ENCODE peak calls at places on chromosomes 11 and 22, in five cellular contexts. M is AG04450, K is adrenal gland, O is colonic mucosa, C is H9. T is an unnamed sample.

GRCh38 chr11:7490054-7490453 is 4.7 kb downstream of the OLFML1 start:
- DNase-seq in M (no peak), K (peak; percentile 38), O (no peak), C (no peak), T (no peak)

GRCh38 chr11:103730151-103730940 is 306.1 kb upstream of the DDI1 start:
- DNase-seq in M (peak; percentile 26), K (no peak), O (no peak), C (no peak), T (no peak)

GRCh38 chr22:46626911-46627805 is 7.0 kb downstream of the GRAMD4 start:
- DNase-seq in M (no peak), K (no peak), O (no peak), C (peak; percentile 94), T (no peak)

GRCh38 chr11:94020777-94021615 is at the start of gene HEPHL1:
- DNase-seq in M (no peak), K (no peak), O (no peak), C (peak; percentile 67), T (no peak)

GRCh38 chr11:81995907-81996306 is 737.8 kb downstream of the FAM181B start:
- DNase-seq in M (no peak), K (no peak), O (no peak), C (no peak), T (no peak)

GRCh38 chr11:22787565-22788162 is 41.9 kb downstream of the SVIP start:
- DNase-seq in M (peak; percentile 29), K (no peak), O (no peak), C (no peak), T (peak; percentile 33)

GRCh38 chr11:128174465-128175101 is 412.8 kb downstream of the ETS1 start:
- DNase-seq in M (peak; percentile 11), K (no peak), O (no peak), C (peak; percentile 65), T (no peak)

GRCh38 chr11:28529046-28529445 is 420.9 kb downstream of the METTL15 start:
- DNase-seq in M (peak; percentile 30), K (no peak), O (no peak), C (no peak), T (no peak)

GRCh38 chr11:126122863-126123262 is 60.2 kb upstream of the CDON start:
- DNase-seq in M (no peak), K (no peak), O (no peak), C (no peak), T (no peak)

DNA sequence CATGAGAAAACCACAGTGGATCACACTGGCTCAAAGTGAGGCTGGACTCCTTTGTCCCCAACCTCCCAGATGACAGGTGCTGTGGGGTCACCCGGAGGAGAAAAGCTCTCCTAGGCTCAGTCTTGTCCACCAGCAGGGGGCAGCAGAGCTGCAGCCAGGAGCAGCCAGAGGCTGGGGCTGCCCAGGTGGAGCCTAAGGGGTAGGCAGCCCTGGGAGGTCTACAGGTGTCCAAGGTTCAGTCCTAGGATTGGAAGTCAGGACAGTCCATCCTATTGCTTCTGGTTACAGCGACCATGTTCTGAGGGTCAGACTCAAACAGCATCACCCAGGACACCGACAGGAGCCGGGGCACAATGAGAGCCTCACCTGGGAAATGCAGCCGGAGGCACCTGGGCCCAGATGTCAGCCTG is 77.6 kb upstream of the IGLL5 start:
- DNase-seq in M (no peak), K (no peak), O (no peak), C (peak; percentile 80), T (peak; percentile 56)
- TF ChIP-seq CTCF in M (peak; percentile 76), K (peak; percentile 70), O (peak; percentile 84), C (peak; percentile 93), T (no peak)

GRCh38 chr11:73265853-73266643 is 6.1 kb upstream of the P2RY6 start:
- DNase-seq in M (no peak), K (no peak), O (no peak), C (peak; percentile 19), T (no peak)

GRCh38 chr11:73263640-73264039 is 8.5 kb upstream of the P2RY6 start:
- DNase-seq in M (no peak), K (no peak), O (no peak), C (peak; percentile 8), T (no peak)

GRCh38 chr11:73260127-73260457 is 12.0 kb upstream of the P2RY6 start:
- DNase-seq in M (no peak), K (no peak), O (no peak), C (peak; percentile 11), T (no peak)

GRCh38 chr11:73265278-73265810 is 6.8 kb upstream of the P2RY6 start:
- DNase-seq in M (no peak), K (no peak), O (no peak), C (peak; percentile 5), T (no peak)

DNA sequence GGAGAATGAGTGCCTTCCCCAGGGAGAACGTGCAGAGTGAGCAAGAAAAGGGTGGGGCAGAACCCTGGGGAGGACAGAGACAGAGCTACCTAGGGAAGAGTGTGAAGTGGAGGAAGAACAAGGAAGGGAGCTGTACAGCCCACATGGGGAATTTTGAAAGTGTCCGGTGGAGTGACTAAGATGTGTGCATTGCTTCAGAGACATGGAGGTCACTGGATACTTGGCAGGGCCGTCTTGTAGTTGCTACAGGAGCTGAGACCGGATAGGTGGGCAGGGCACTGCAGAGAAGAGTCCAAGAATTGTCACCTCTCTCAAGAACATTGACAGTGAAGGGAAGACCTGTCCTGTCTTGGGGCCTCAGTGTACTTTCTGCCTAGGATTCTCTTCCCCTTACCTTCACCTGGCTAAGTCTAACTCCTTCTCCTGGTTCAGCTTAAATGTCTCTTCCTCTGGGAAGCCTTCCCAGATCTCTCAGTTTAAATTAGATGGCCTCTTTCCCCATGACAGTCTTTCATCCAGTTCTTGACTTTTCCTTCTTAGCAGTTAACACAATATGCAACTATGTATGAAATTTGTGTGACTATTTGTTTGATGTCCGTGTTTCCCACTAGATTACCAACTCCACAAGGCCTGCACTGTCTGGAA is 9.2 kb upstream of the P2RY6 start:
- DNase-seq in M (no peak), K (peak; percentile 45), O (no peak), C (peak; percentile 14), T (no peak)
- TF ChIP-seq CTCF in M (no peak), K (no peak), O (no peak), C (no peak), T (no peak)

GRCh38 chr11:58513747-58514367 is 6.0 kb upstream of the OR5B21 start:
- DNase-seq in M (peak; percentile 52), K (peak; percentile 16), O (peak; percentile 25), C (peak; percentile 62), T (peak; percentile 57)
- TF ChIP-seq CTCF in M (peak; percentile 75), K (peak; percentile 60), O (peak; percentile 43), C (peak; percentile 83), T (peak; percentile 59)

GRCh38 chr11:130729678-130730300 is 186.5 kb downstream of the SNX19 start:
- DNase-seq in M (no peak), K (no peak), O (no peak), C (no peak), T (no peak)
- TF ChIP-seq CTCF in M (no peak), K (no peak), O (no peak), C (no peak), T (no peak)

DNA sequence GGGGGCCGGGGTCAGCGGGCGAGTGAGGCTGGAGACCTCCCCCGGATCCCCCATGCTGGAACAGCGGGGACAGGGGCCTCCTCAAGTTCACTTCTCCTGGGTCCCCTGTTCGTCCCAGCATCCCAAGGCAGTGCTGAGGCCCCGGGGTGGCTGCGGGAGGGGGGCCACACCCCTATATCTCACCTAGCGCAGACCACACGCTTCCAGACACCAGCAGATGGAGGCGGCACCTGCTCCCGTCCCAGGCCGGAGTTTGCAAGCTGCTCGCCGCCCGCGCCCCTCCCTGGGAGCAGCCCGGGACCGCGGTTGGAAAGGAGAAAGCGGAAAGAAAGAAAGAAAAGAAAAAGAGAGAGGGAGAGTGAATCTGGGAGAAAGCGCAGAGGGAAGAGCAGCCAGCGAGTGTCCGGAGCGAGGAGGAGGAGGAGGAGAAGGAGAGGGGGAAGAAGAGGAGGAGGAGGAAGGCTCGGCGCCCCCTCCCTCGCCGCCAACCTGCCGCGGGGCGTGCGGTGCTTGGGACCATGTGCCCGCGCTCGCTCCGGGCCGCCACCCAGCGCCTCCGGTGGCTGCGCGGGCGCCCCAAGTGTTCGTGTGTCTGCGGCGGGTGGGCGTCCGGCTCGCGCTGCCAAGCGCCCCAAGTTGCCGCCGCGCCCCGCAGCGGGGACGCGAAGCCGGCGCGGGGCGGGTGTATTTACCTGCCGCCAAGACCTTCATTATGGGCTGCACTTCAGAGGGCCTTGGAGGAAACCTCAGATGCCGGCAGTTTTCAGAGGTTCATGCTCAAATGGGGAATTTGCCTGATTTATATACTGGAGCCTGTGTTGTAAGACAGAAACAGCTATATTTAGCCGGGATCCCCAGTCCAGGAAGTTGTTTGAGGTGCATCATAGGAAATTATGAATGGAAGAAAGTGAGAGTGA is at the start of gene LIF:
- DNase-seq in M (peak; percentile 54), K (no peak), O (peak; percentile 42), C (peak; percentile 56), T (peak; percentile 71)
- TF ChIP-seq CTCF in M (peak; percentile 18), K (no peak), O (no peak), C (no peak), T (no peak)

GRCh38 chr22:19783531-19784395 is 23.2 kb downstream of the TBX1 start:
- DNase-seq in M (no peak), K (no peak), O (no peak), C (no peak), T (no peak)
- TF ChIP-seq CTCF in M (no peak), K (no peak), O (no peak), C (no peak), T (no peak)